ENCODE peak calls at places on chromosomes 12 and 14, in four cellular contexts. T, J, P and D are unnamed samples.

GRCh38 chr14:52850520-52850919 is 59.1 kb upstream of the GNPNAT1 start:
- DNase-seq in T (no peak), J (no peak), P (no peak), D (peak)

GRCh38 chr14:67263499-67264149 is 22.4 kb downstream of the PALS1 start:
- DNase-seq in T (no peak), J (peak), P (no peak), D (no peak)

GRCh38 chr12:29566441-29566840 is 69.0 kb upstream of the OVCH1 start:
- DNase-seq in T (no peak), J (no peak), P (no peak), D (no peak)

GRCh38 chr12:122368361-122369073 is 54.0 kb downstream of the CLIP1 start:
- DNase-seq in T (no peak), J (no peak), P (no peak), D (peak)

GRCh38 chr12:83057436-83057835 is 370.7 kb downstream of the TMTC2 start:
- DNase-seq in T (no peak), J (no peak), P (no peak), D (no peak)

GRCh38 chr14:30906752-30907658 is 32.6 kb downstream of the COCH start:
- DNase-seq in T (no peak), J (no peak), P (no peak), D (no peak)

GRCh38 chr12:113221997-113222729 is 899 bp downstream of the TPCN1 start:
- DNase-seq in T (no peak), J (no peak), P (no peak), D (no peak)

GRCh38 chr12:77477907-77478533 is 352.7 kb upstream of the NAV3 start:
- DNase-seq in T (no peak), J (no peak), P (no peak), D (no peak)

GRCh38 chr12:47808574-47809380 is 10.9 kb downstream of the HDAC7 start:
- DNase-seq in T (peak), J (no peak), P (no peak), D (no peak)

GRCh38 chr14:92282669-92283068 is 40.3 kb upstream of the SLC24A4 start:
- DNase-seq in T (no peak), J (no peak), P (no peak), D (no peak)

GRCh38 chr14:58633831-58634230 is 3.9 kb upstream of the DACT1 start:
- DNase-seq in T (no peak), J (no peak), P (no peak), D (no peak)